ENCODE peak calls at places on chromosomes 11 and 22, in five cellular contexts. One of them, this sample, is unnamed. For H3K4me1, the result is how much of the 10 kb centered on the place peaks cover.

GRCh38 chr11:46391578-46392420 is at the start of gene CHRM4:
- DNase-seq in A549: peak
- DNase-seq in foreskin keratinocyte: no peak
- DNase-seq in right cardiac atrium: peak
- DNase-seq in sigmoid colon: peak
- DNase-seq in this sample: no peak

GRCh38 chr11:74154621-74155281 is 16.1 kb downstream of the C2CD3 start:
- DNase-seq in sigmoid colon: no peak
- DNase-seq in A549: peak
- DNase-seq in right cardiac atrium: peak
- DNase-seq in foreskin keratinocyte: peak
- DNase-seq in this sample: no peak

GRCh38 chr11:84383571-84383970 is 1097.4 kb upstream of the CCDC90B start:
- DNase-seq in A549: no peak
- DNase-seq in sigmoid colon: peak
- DNase-seq in right cardiac atrium: peak
- DNase-seq in foreskin keratinocyte: no peak
- DNase-seq in this sample: no peak

GRCh38 chr11:35629914-35630313 is 11.7 kb downstream of the FJX1 start:
- DNase-seq in foreskin keratinocyte: peak
- DNase-seq in right cardiac atrium: no peak
- DNase-seq in sigmoid colon: no peak
- DNase-seq in A549: peak
- DNase-seq in this sample: no peak

GRCh38 chr11:8631395-8632110 is 37.5 kb upstream of the STK33 start:
- DNase-seq in right cardiac atrium: no peak
- DNase-seq in sigmoid colon: no peak
- DNase-seq in foreskin keratinocyte: peak
- DNase-seq in A549: no peak
- DNase-seq in this sample: no peak

GRCh38 chr11:84969103-84969502 is 658.0 kb downstream of the DLG2 start:
- DNase-seq in A549: no peak
- DNase-seq in foreskin keratinocyte: no peak
- DNase-seq in sigmoid colon: no peak
- DNase-seq in right cardiac atrium: peak
- DNase-seq in this sample: no peak

GRCh38 chr11:61357894-61358239 is 3.8 kb downstream of the CYB561A3 start:
- DNase-seq in foreskin keratinocyte: no peak
- DNase-seq in A549: no peak
- DNase-seq in right cardiac atrium: no peak
- DNase-seq in sigmoid colon: no peak
- DNase-seq in this sample: no peak

GRCh38 chr11:76096552-76096951 is 109.8 kb downstream of the WNT11 start:
- DNase-seq in foreskin keratinocyte: no peak
- DNase-seq in A549: peak
- DNase-seq in sigmoid colon: no peak
- DNase-seq in right cardiac atrium: no peak
- DNase-seq in this sample: no peak

GRCh38 chr11:75664366-75664765 is 4.5 kb downstream of the MAP6 start:
- DNase-seq in foreskin keratinocyte: no peak
- DNase-seq in right cardiac atrium: no peak
- DNase-seq in sigmoid colon: no peak
- DNase-seq in A549: no peak
- DNase-seq in this sample: no peak

GRCh38 chr11:69947772-69948255 is 128.6 kb upstream of the FGF3 start:
- DNase-seq in sigmoid colon: no peak
- DNase-seq in A549: no peak
- DNase-seq in right cardiac atrium: no peak
- DNase-seq in foreskin keratinocyte: no peak
- DNase-seq in this sample: peak

GRCh38 chr11:14320020-14320419 is 39.0 kb downstream of the RRAS2 start:
- DNase-seq in sigmoid colon: no peak
- DNase-seq in foreskin keratinocyte: no peak
- DNase-seq in A549: no peak
- DNase-seq in right cardiac atrium: no peak
- DNase-seq in this sample: no peak

GRCh38 chr11:65041206-65042035 is at the start of gene SAC3D1:
- DNase-seq in foreskin keratinocyte: no peak
- DNase-seq in sigmoid colon: no peak
- DNase-seq in A549: no peak
- DNase-seq in right cardiac atrium: peak
- DNase-seq in this sample: no peak

GRCh38 chr11:1071571-1072115 is 3.0 kb upstream of the MUC2 start:
- DNase-seq in A549: no peak
- DNase-seq in sigmoid colon: no peak
- DNase-seq in right cardiac atrium: no peak
- DNase-seq in foreskin keratinocyte: no peak
- DNase-seq in this sample: peak

GRCh38 chr11:121485221-121485620 is 32.5 kb upstream of the SORL1-AS1 start:
- DNase-seq in foreskin keratinocyte: no peak
- DNase-seq in A549: no peak
- DNase-seq in sigmoid colon: no peak
- DNase-seq in right cardiac atrium: no peak
- DNase-seq in this sample: no peak

GRCh38 chr11:84524422-84525051 is 1102.6 kb downstream of the DLG2 start:
- DNase-seq in A549: peak
- DNase-seq in sigmoid colon: no peak
- DNase-seq in foreskin keratinocyte: no peak
- DNase-seq in right cardiac atrium: no peak
- DNase-seq in this sample: no peak

GRCh38 chr22:31193092-31193491 is 19.0 kb upstream of the LIMK2 start:
- DNase-seq in sigmoid colon: no peak
- DNase-seq in foreskin keratinocyte: no peak
- DNase-seq in right cardiac atrium: no peak
- DNase-seq in A549: no peak
- DNase-seq in this sample: no peak

GRCh38 chr11:65207918-65208784 is 26.4 kb downstream of the CAPN1 start:
- DNase-seq in right cardiac atrium: no peak
- DNase-seq in A549: no peak
- DNase-seq in foreskin keratinocyte: no peak
- DNase-seq in sigmoid colon: no peak
- DNase-seq in this sample: no peak

GRCh38 chr11:57219021-57219627 is 17.9 kb downstream of the APLNR start:
- DNase-seq in foreskin keratinocyte: no peak
- DNase-seq in right cardiac atrium: peak
- DNase-seq in sigmoid colon: no peak
- DNase-seq in A549: no peak
- DNase-seq in this sample: peak

GRCh38 chr22:44291265-44292006 is 21.3 kb downstream of the SHISAL1 start:
- DNase-seq in foreskin keratinocyte: no peak
- DNase-seq in A549: no peak
- DNase-seq in sigmoid colon: no peak
- DNase-seq in right cardiac atrium: no peak
- DNase-seq in this sample: no peak

GRCh38 chr11:69539416-69540117 is 58.1 kb downstream of the LINC01488 start:
- DNase-seq in foreskin keratinocyte: no peak
- DNase-seq in right cardiac atrium: no peak
- DNase-seq in sigmoid colon: peak
- DNase-seq in A549: no peak
- DNase-seq in this sample: peak

GRCh38 chr11:128506999-128507591 is 80.3 kb downstream of the ETS1 start:
- DNase-seq in A549: peak
- DNase-seq in foreskin keratinocyte: peak
- DNase-seq in sigmoid colon: peak
- DNase-seq in right cardiac atrium: peak
- DNase-seq in this sample: peak

GRCh38 chr22:38967451-38968450 is 10.3 kb downstream of the APOBEC3A start:
- DNase-seq in A549: no peak
- DNase-seq in right cardiac atrium: no peak
- DNase-seq in foreskin keratinocyte: no peak
- DNase-seq in sigmoid colon: no peak
- DNase-seq in this sample: no peak

GRCh38 chr11:59862252-59862651 is 4.0 kb downstream of the TCN1 start:
- DNase-seq in right cardiac atrium: no peak
- DNase-seq in A549: no peak
- DNase-seq in sigmoid colon: no peak
- DNase-seq in foreskin keratinocyte: no peak
- DNase-seq in this sample: no peak

GRCh38 chr22:35064664-35065063 is 1.3 kb upstream of the ISX start:
- DNase-seq in sigmoid colon: no peak
- DNase-seq in right cardiac atrium: no peak
- DNase-seq in A549: no peak
- DNase-seq in foreskin keratinocyte: peak
- DNase-seq in this sample: no peak

GRCh38 chr11:133982901-133983300 is 26.1 kb upstream of the IGSF9B start:
- DNase-seq in foreskin keratinocyte: no peak
- DNase-seq in right cardiac atrium: no peak
- DNase-seq in sigmoid colon: no peak
- DNase-seq in A549: no peak
- DNase-seq in this sample: no peak
- H3K4me1 ChIP-seq in foreskin keratinocyte: under half
- H3K4me1 ChIP-seq in right cardiac atrium: under half
- H3K4me1 ChIP-seq in sigmoid colon: under half
- H3K4me1 ChIP-seq in A549: under half
- H3K4me1 ChIP-seq in this sample: under half

GRCh38 chr22:36334838-36335603 is 52.7 kb downstream of the MYH9 start:
- DNase-seq in A549: no peak
- DNase-seq in foreskin keratinocyte: no peak
- DNase-seq in right cardiac atrium: peak
- DNase-seq in sigmoid colon: peak
- DNase-seq in this sample: no peak

GRCh38 chr22:36336246-36337182 is 51.3 kb downstream of the MYH9 start:
- DNase-seq in foreskin keratinocyte: no peak
- DNase-seq in A549: no peak
- DNase-seq in right cardiac atrium: peak
- DNase-seq in sigmoid colon: no peak
- DNase-seq in this sample: no peak

GRCh38 chr22:36337365-36338130 is 50.2 kb downstream of the MYH9 start:
- DNase-seq in sigmoid colon: no peak
- DNase-seq in right cardiac atrium: no peak
- DNase-seq in A549: no peak
- DNase-seq in foreskin keratinocyte: no peak
- DNase-seq in this sample: no peak

GRCh38 chr22:36334081-36334831 is 53.5 kb downstream of the MYH9 start:
- DNase-seq in sigmoid colon: peak
- DNase-seq in A549: peak
- DNase-seq in foreskin keratinocyte: no peak
- DNase-seq in right cardiac atrium: peak
- DNase-seq in this sample: peak

DNA sequence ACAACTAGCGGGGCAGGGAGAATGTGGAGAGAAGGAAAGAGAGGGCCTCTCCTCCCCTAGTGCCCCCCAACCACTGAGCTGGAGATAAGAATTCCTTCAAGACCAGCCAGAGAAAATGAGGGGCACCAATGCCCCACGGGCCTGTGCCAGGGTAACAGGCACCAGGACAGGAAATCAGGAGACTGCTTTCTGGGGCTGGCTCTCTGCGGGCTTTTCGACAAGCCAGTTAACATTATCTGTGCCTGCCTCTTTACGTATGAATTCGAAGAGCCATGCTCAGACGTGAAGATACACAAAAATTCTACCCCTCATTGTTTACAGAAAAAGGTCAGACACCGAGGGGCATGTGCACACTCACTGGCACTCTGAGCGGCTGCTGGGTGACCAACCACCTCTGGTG is 52.1 kb downstream of the MYH9 start:
- DNase-seq in A549: no peak
- DNase-seq in right cardiac atrium: peak
- DNase-seq in foreskin keratinocyte: no peak
- DNase-seq in sigmoid colon: no peak
- DNase-seq in this sample: no peak
- H3K4me1 ChIP-seq in A549: half or more
- H3K4me1 ChIP-seq in right cardiac atrium: under half
- H3K4me1 ChIP-seq in foreskin keratinocyte: half or more
- H3K4me1 ChIP-seq in sigmoid colon: under half
- H3K4me1 ChIP-seq in this sample: half or more

GRCh38 chr11:67281552-67282150 is 7.5 kb upstream of the ANKRD13D start:
- DNase-seq in sigmoid colon: peak
- DNase-seq in right cardiac atrium: peak
- DNase-seq in A549: no peak
- DNase-seq in foreskin keratinocyte: no peak
- DNase-seq in this sample: no peak
- H3K4me1 ChIP-seq in sigmoid colon: under half
- H3K4me1 ChIP-seq in right cardiac atrium: under half
- H3K4me1 ChIP-seq in A549: under half
- H3K4me1 ChIP-seq in foreskin keratinocyte: under half
- H3K4me1 ChIP-seq in this sample: half or more

GRCh38 chr22:23909258-23909898 is 15.2 kb downstream of the MIF start:
- DNase-seq in right cardiac atrium: no peak
- DNase-seq in A549: no peak
- DNase-seq in sigmoid colon: no peak
- DNase-seq in foreskin keratinocyte: no peak
- DNase-seq in this sample: no peak

GRCh38 chr22:23908561-23909205 is 14.5 kb downstream of the MIF start:
- DNase-seq in right cardiac atrium: no peak
- DNase-seq in A549: no peak
- DNase-seq in foreskin keratinocyte: no peak
- DNase-seq in sigmoid colon: no peak
- DNase-seq in this sample: no peak

GRCh38 chr22:23911318-23911980 is 17.3 kb downstream of the MIF start:
- DNase-seq in A549: no peak
- DNase-seq in foreskin keratinocyte: no peak
- DNase-seq in sigmoid colon: no peak
- DNase-seq in right cardiac atrium: no peak
- DNase-seq in this sample: no peak

GRCh38 chr22:23912293-23912903 is 18.2 kb downstream of the MIF start:
- DNase-seq in sigmoid colon: no peak
- DNase-seq in right cardiac atrium: no peak
- DNase-seq in A549: no peak
- DNase-seq in foreskin keratinocyte: no peak
- DNase-seq in this sample: no peak

DNA sequence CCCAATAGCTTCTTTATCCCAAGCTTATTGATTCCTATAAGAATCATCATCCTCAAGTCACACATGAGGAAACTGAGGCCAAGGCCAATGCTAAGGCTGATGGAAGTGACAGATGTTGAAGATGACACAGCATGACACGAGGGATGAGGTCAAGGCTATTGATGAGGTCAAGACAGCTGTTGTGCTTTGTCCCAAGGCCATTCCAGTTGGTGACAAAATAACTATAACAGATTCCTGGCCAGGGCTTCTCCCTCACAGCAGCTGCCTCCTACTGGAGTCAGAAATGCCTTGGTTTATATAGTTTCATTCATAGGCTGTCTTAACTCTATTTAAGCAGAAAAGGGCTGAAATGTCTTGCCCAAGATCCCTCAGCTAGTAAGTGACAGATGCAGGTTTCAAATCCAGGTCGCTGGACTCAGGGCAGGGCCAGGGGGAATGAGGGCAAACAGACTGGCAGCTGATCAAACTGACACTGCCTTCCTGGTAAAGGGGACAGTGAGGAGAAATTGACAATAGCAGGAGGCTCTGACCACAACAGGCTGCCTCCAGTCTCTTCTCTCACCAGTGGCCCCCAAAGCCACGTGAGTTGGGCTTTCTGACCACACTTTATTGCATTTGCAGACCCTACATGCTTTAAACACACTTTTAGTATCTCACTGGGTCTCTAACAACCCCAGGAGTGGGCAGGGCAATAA is 16.5 kb downstream of the MIF start:
- DNase-seq in foreskin keratinocyte: no peak
- DNase-seq in right cardiac atrium: no peak
- DNase-seq in sigmoid colon: no peak
- DNase-seq in A549: no peak
- DNase-seq in this sample: no peak
- H3K4me1 ChIP-seq in foreskin keratinocyte: under half
- H3K4me1 ChIP-seq in right cardiac atrium: under half
- H3K4me1 ChIP-seq in sigmoid colon: under half
- H3K4me1 ChIP-seq in A549: under half
- H3K4me1 ChIP-seq in this sample: under half